ENCODE peak calls at places on chromosomes 6 and 20, in four cellular contexts. P, Y, N and T are unnamed samples.

GRCh38 chr20:53957421-53958172 is 112.8 kb downstream of the BCAS1 start:
- DNase-seq in P (no peak), Y (no peak), N (no peak), T (peak; percentile 91)

GRCh38 chr6:29647927-29648642 is 8.8 kb upstream of the MOG start:
- DNase-seq in P (peak; percentile 43), Y (no peak), N (peak; percentile 39), T (peak; percentile 16)

GRCh38 chr20:8971669-8972316 is 97.1 kb upstream of the PLCB4 start:
- DNase-seq in P (no peak), Y (no peak), N (no peak), T (no peak)

GRCh38 chr6:4575724-4576123 is 200.5 kb upstream of the CDYL start:
- DNase-seq in P (no peak), Y (no peak), N (no peak), T (peak; percentile 53)

GRCh38 chr6:27830212-27830664 is 82.0 kb downstream of the OR2B2 start:
- DNase-seq in P (no peak), Y (no peak), N (no peak), T (no peak)

GRCh38 chr20:17875106-17875980 is 93.3 kb downstream of the SNX5 start:
- DNase-seq in P (peak; percentile 69), Y (no peak), N (peak; percentile 92), T (peak; percentile 72)

GRCh38 chr6:47197672-47198640 is 111.7 kb downstream of the TNFRSF21 start:
- DNase-seq in P (no peak), Y (no peak), N (no peak), T (no peak)

GRCh38 chr6:20916081-20916480 is 381.8 kb downstream of the CDKAL1 start:
- DNase-seq in P (no peak), Y (no peak), N (no peak), T (peak; percentile 31)

GRCh38 chr20:9081423-9081966 is 12.6 kb downstream of the PLCB4 start:
- DNase-seq in P (no peak), Y (no peak), N (no peak), T (no peak)

GRCh38 chr6:169337881-169338445 is 84.3 kb upstream of the THBS2 start:
- DNase-seq in P (no peak), Y (no peak), N (no peak), T (no peak)

GRCh38 chr6:162777091-162777490 is 49.3 kb downstream of the PACRG start:
- DNase-seq in P (no peak), Y (no peak), N (no peak), T (no peak)

GRCh38 chr6:133710826-133711225 is 178.1 kb upstream of the TCF21 start:
- DNase-seq in P (no peak), Y (no peak), N (no peak), T (no peak)

GRCh38 chr20:9583151-9583550 is 68.8 kb downstream of the LAMP5 start:
- DNase-seq in P (no peak), Y (no peak), N (no peak), T (no peak)

GRCh38 chr20:35604444-35604750 is 11.2 kb upstream of the SPAG4 start:
- DNase-seq in P (no peak), Y (no peak), N (peak; percentile 70), T (no peak)

GRCh38 chr20:56736285-56736857 is 107.3 kb downstream of the TFAP2C start:
- DNase-seq in P (no peak), Y (peak; percentile 51), N (no peak), T (no peak)

GRCh38 chr6:35062676-35063574 is 78.2 kb downstream of the TCP11 start:
- DNase-seq in P (no peak), Y (no peak), N (no peak), T (no peak)

GRCh38 chr6:106829451-106829850 is 145.1 kb downstream of the CD24 start:
- DNase-seq in P (no peak), Y (no peak), N (no peak), T (no peak)

GRCh38 chr20:38178065-38178471 is 13.0 kb upstream of the TGM2 start:
- DNase-seq in P (no peak), Y (no peak), N (no peak), T (no peak)

GRCh38 chr6:12967686-12968085 is 251.1 kb downstream of the PHACTR1 start:
- DNase-seq in P (no peak), Y (no peak), N (no peak), T (peak; percentile 6)

GRCh38 chr6:150233797-150234399 is 91.1 kb downstream of the PPP1R14C start:
- DNase-seq in P (no peak), Y (no peak), N (no peak), T (no peak)

GRCh38 chr6:12635375-12635774 is 81.2 kb upstream of the PHACTR1 start:
- DNase-seq in P (no peak), Y (no peak), N (no peak), T (no peak)

GRCh38 chr20:8067082-8067481 is 47.5 kb upstream of the TMX4 start:
- DNase-seq in P (no peak), Y (no peak), N (no peak), T (no peak)

GRCh38 chr6:117906905-117907599 is at the start of gene SLC35F1:
- DNase-seq in P (peak; percentile 6), Y (peak; percentile 74), N (peak; percentile 5), T (peak; percentile 12)

GRCh38 chr20:21505161-21505809 is 8.6 kb downstream of the NKX2-2 start:
- DNase-seq in P (peak; percentile 70), Y (peak; percentile 78), N (peak; percentile 55), T (no peak)

GRCh38 chr6:163529605-163530004 is 115.1 kb downstream of the QKI start:
- DNase-seq in P (peak; percentile 13), Y (no peak), N (no peak), T (peak; percentile 93)

GRCh38 chr6:150697515-150697914 is 97.8 kb downstream of the PLEKHG1 start:
- DNase-seq in P (peak; percentile 3), Y (no peak), N (no peak), T (no peak)

GRCh38 chr20:1402149-1402548 is 9.3 kb upstream of the FKBP1A start:
- DNase-seq in P (no peak), Y (no peak), N (no peak), T (peak; percentile 65)

GRCh38 chr20:31987744-31988143 is 19.8 kb downstream of the XKR7 start:
- DNase-seq in P (peak; percentile 82), Y (no peak), N (peak; percentile 45), T (no peak)

GRCh38 chr6:31540640-31541039 is 1.2 kb downstream of the DDX39B start:
- DNase-seq in P (no peak), Y (no peak), N (no peak), T (no peak)

GRCh38 chr6:169385237-169385880 is 131.7 kb upstream of the THBS2 start:
- DNase-seq in P (no peak), Y (no peak), N (no peak), T (no peak)

DNA sequence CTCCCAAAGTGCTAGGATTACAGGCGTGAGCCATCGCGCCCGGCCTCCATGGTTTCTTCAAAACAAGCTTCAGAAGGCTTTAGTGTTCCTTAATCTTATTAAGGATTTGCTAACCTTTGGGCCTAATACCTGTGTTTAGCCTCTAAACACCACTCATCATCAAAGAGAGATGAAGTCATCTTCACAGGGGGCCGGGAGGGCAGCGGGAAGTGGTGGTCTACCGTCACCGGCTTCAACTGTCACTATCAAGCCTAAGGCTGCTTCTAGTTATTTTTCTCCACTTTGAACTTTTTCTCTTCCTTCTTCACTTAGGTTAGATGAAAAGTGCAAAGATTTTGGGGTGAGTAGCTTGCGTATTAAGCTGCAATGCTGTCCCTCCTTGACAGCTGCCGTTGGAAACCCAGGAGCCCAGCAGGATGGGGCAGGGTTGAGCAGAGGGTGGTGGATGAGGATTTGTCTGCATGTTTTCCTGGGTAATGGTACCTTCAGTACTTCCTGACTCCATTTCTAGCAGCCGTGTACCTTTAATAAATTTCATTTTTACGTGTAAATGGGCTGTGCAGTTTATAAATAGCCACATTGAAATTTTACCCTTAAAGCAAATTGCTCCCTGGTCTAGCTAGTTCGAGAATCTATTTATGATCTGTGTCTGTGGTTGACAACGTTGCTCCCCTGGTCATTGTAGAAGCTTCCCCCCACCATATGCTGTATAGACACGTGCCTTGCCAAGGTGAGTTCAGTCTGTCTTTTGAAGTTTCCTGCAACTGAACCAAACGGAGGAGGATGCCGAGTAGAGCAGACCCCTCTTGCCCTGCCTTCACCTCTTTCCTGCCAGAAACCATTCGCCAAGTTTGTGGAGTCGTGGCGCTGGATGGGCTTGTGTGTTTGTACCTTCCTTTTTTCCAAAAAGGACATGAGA is 64.8 kb downstream of the SYNJ2 start:
- DNase-seq in P (no peak), Y (no peak), N (no peak), T (no peak)
- H3K4me2 ChIP-seq in P (no peak overlapping the region), Y (no peak overlapping the region), N (no peak overlapping the region), T (no peak overlapping the region)

GRCh38 chr6:105744815-105745214 is 341.3 kb upstream of the PRDM1 start:
- DNase-seq in P (no peak), Y (no peak), N (no peak), T (peak; percentile 12)
- H3K4me1 ChIP-seq in P (peaks cover 5% of the 10 kb centered on the region), Y (peaks cover 1% of the 10 kb centered on the region), N (no peaks in the 10 kb centered on the region), T (no peaks in the 10 kb centered on the region)

GRCh38 chr6:95128439-95128838 is 448.9 kb upstream of the MANEA start:
- DNase-seq in P (no peak), Y (no peak), N (no peak), T (no peak)
- H3K4me2 ChIP-seq in P (no peak overlapping the region), Y (no peak overlapping the region), N (no peak overlapping the region), T (no peak overlapping the region)

DNA sequence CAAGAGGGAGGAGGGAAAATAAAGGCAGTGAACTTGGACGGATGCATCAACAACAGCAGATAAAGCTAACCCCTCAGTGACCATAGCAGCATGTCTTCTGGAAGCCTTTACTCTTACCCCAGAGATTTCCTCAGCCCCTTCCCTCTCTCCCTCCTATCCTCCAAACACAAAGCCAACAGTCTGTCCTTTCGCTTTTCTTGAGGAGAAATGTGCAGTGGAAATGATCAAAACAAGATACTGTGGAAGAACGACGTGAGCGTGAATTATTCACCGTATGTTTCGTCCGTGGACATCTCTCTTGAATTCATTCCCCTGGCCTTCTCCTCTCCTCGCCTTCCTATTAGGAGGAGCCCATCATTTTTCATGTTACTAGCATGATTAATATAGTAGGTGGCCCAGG is 8.5 kb downstream of the NRN1 start:
- DNase-seq in P (no peak), Y (no peak), N (no peak), T (no peak)
- H3K4me1 ChIP-seq in P (no peaks in the 10 kb centered on the region), Y (peaks cover 26% of the 10 kb centered on the region), N (peaks cover 14% of the 10 kb centered on the region), T (peaks cover 13% of the 10 kb centered on the region)